ENCODE peak calls at places on chromosome 16, in seven cellular contexts. C is left lung, K is tibial artery, R is transverse colon, M is psoas muscle, L is hepatocyte, A is uterus. T is an unnamed sample. For H3K9me3, the result is how much of the 10 kb centered on the place peaks cover.

GRCh38 chr16:69176033-69176780 is 10.8 kb upstream of the SNTB2 start:
- DNase-seq in C (no peak), K (no peak), R (no peak), M (no peak), L (no peak), A (no peak), T (no peak)

GRCh38 chr16:9957002-9957401 is 225.2 kb downstream of the GRIN2A start:
- DNase-seq in C (no peak), K (no peak), R (no peak), M (no peak), L (no peak), A (no peak), T (no peak)

GRCh38 chr16:57578521-57579360 is 36.3 kb downstream of the ADGRG5 start:
- DNase-seq in C (no peak), K (no peak), R (no peak), M (no peak), L (no peak), A (no peak), T (no peak)

GRCh38 chr16:13307255-13307654 is 405.9 kb downstream of the SHISA9 start:
- DNase-seq in C (no peak), K (no peak), R (no peak), M (no peak), L (no peak), A (no peak), T (no peak)

GRCh38 chr16:83689385-83689831 is 118.4 kb upstream of the HSBP1 start:
- DNase-seq in C (no peak), K (peak), R (no peak), M (no peak), L (peak), A (peak), T (peak)

GRCh38 chr16:54062361-54063346 is 223.9 kb downstream of the IRX3 start:
- DNase-seq in C (no peak), K (no peak), R (no peak), M (no peak), L (no peak), A (no peak), T (peak)

GRCh38 chr16:48597563-48598392 is 12.2 kb downstream of the N4BP1 start:
- DNase-seq in C (no peak), K (no peak), R (no peak), M (no peak), L (no peak), A (no peak), T (no peak)

GRCh38 chr16:84839956-84840355 is 20.2 kb downstream of the CRISPLD2 start:
- DNase-seq in C (no peak), K (no peak), R (no peak), M (peak), L (no peak), A (no peak), T (no peak)

GRCh38 chr16:8808613-8809353 is 11.1 kb downstream of the PMM2 start:
- DNase-seq in C (no peak), K (no peak), R (no peak), M (peak), L (no peak), A (no peak), T (no peak)

GRCh38 chr16:79211581-79211980 is 389.0 kb downstream of the MAF start:
- DNase-seq in C (no peak), K (no peak), R (no peak), M (peak), L (no peak), A (no peak), T (no peak)

GRCh38 chr16:20904507-20905079 is 4.0 kb downstream of the LYRM1 start:
- DNase-seq in C (no peak), K (no peak), R (no peak), M (no peak), L (no peak), A (no peak), T (no peak)

GRCh38 chr16:1487395-1488053 is 1.2 kb downstream of the PTX4 start:
- DNase-seq in C (no peak), K (no peak), R (no peak), M (no peak), L (no peak), A (no peak), T (no peak)

GRCh38 chr16:70576431-70577255 is 53.0 kb downstream of the SF3B3 start:
- DNase-seq in C (no peak), K (peak), R (peak), M (no peak), L (peak), A (no peak), T (no peak)

GRCh38 chr16:85028638-85029412 is 1.2 kb downstream of the KIAA0513 start:
- DNase-seq in C (peak), K (peak), R (peak), M (peak), L (peak), A (peak), T (no peak)

GRCh38 chr16:72203401-72203800 is 31.4 kb upstream of the PMFBP1 start:
- DNase-seq in C (peak), K (peak), R (peak), M (no peak), L (no peak), A (no peak), T (peak)

GRCh38 chr16:24635900-24636610 is 93.4 kb upstream of the TNRC6A start:
- DNase-seq in C (peak), K (peak), R (peak), M (peak), L (peak), A (peak), T (peak)

GRCh38 chr16:57594531-57595031 is 33.8 kb upstream of the ADGRG1 start:
- DNase-seq in C (peak), K (no peak), R (no peak), M (no peak), L (no peak), A (no peak), T (no peak)

GRCh38 chr16:68079616-68080344 is 5.4 kb upstream of the NFATC3 start:
- DNase-seq in C (peak), K (peak), R (peak), M (peak), L (peak), A (peak), T (peak)

GRCh38 chr16:55842369-55843104 is 9.6 kb upstream of the CES1 start:
- DNase-seq in C (no peak), K (no peak), R (no peak), M (no peak), L (peak), A (no peak), T (no peak)

GRCh38 chr16:27576729-27577128 is 26.8 kb downstream of the KATNIP start:
- DNase-seq in C (no peak), K (no peak), R (no peak), M (no peak), L (no peak), A (no peak), T (no peak)

GRCh38 chr16:24253192-24253591 is 2.9 kb upstream of the CACNG3 start:
- DNase-seq in C (no peak), K (no peak), R (peak), M (no peak), L (peak), A (no peak), T (peak)

GRCh38 chr16:1762879-1763520 is 8.3 kb downstream of the NME3 start:
- DNase-seq in C (no peak), K (no peak), R (no peak), M (peak), L (no peak), A (no peak), T (no peak)

GRCh38 chr16:57694191-57694555 is 433 bp upstream of the DRC7 start:
- DNase-seq in C (no peak), K (no peak), R (no peak), M (no peak), L (peak), A (no peak), T (no peak)

GRCh38 chr16:3295209-3295608 is 10.0 kb downstream of the TIGD7 start:
- DNase-seq in C (no peak), K (no peak), R (no peak), M (no peak), L (no peak), A (no peak), T (no peak)
- H3K4me3 ChIP-seq in C (no peak), K (no peak), R (no peak), M (no peak), L (no peak), A (no peak), T (no peak)

GRCh38 chr16:61050547-61050946 is 985.7 kb downstream of the CDH8 start:
- DNase-seq in C (no peak), K (no peak), R (no peak), M (no peak), L (no peak), A (no peak), T (no peak)

GRCh38 chr16:61042736-61043135 is 993.5 kb downstream of the CDH8 start:
- DNase-seq in C (no peak), K (no peak), R (no peak), M (no peak), L (peak), A (no peak), T (no peak)

DNA sequence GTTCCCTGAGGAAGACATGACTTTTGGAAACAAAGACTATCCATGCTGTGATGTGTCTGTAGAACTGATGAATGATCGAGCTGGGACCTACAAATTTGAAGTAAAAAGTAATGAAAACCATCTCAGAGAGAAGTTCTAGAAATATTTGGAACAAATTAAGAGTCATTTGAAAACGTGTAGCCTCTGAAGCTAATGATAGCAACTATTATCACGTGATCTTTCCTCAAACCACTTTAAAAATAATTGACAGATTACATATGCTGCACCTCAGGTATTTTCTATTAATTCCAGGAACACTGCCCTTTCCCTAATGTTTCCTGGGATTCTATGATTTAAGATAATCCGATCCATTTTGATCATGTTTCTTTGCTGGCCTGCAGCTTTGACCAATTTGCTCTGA is 990.3 kb downstream of the CDH8 start:
- DNase-seq in C (no peak), K (no peak), R (no peak), M (no peak), L (no peak), A (no peak), T (no peak)
- H3K9me3 ChIP-seq in C (under half), K (under half), R (under half), M (under half), L (under half), A (under half), T (under half)

GRCh38 chr16:15553313-15554088 is 89.5 kb downstream of the MARF1 start:
- DNase-seq in C (no peak), K (no peak), R (no peak), M (no peak), L (no peak), A (no peak), T (no peak)
- H3K27ac ChIP-seq in C (no peak), K (no peak), R (no peak), M (no peak), L (no peak), A (no peak), T (no peak)

DNA sequence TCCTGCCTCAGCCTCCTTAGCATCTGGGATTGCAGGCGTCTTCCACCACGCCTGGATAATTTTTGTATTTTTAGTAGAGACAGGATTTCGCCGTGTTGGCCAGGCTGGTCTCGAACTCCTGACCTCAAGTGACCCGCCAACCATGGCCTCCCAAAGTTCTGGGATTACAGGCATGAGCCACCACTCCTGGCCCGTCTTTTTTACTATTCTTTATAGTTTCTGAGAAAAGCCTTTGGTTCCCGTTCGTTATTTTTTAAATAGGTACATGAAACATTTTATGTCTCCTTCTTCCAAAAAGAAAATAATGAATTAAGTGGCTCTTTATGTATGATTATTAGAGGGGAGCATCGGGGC is 570 bp upstream of the BCO1 start:
- DNase-seq in C (no peak), K (no peak), R (no peak), M (no peak), L (no peak), A (no peak), T (no peak)
- H3K4me3 ChIP-seq in C (no peak), K (no peak), R (no peak), M (no peak), L (no peak), A (peak), T (no peak)

GRCh38 chr16:35570946-35571345 is 2111.5 kb downstream of the TP53TG3F start:
- DNase-seq in C (no peak), K (no peak), R (no peak), M (no peak), L (no peak), A (no peak), T (no peak)

GRCh38 chr16:35565626-35566025 is 2106.2 kb downstream of the TP53TG3F start:
- DNase-seq in C (no peak), K (no peak), R (no peak), M (no peak), L (no peak), A (no peak), T (no peak)

GRCh38 chr16:35572186-35572585 is 2112.8 kb downstream of the TP53TG3F start:
- DNase-seq in C (no peak), K (no peak), R (no peak), M (no peak), L (no peak), A (no peak), T (no peak)

GRCh38 chr16:35573407-35573806 is 2114.0 kb downstream of the TP53TG3F start:
- DNase-seq in C (no peak), K (no peak), R (no peak), M (no peak), L (no peak), A (no peak), T (no peak)

DNA sequence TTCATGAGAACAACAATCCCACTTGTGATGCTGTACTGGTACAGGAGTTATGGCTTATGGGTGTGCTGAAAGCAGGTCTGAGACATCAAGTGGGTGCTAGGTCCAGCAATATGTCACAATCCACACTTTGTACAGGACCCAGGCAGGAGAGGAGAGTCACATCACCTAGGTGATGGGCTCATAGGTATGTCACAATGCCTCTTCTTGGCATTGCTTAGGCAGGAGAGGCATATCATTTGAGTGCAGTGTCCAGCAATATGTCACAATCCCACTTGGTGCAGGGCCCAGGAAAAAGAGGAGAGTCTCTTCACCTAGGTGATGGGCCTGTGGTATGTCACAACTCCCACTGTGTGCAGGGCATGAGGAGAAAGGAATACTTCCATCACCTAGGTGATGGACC is 2110.0 kb downstream of the TP53TG3F start:
- DNase-seq in C (no peak), K (no peak), R (no peak), M (no peak), L (no peak), A (no peak), T (no peak)
- H3K9me3 ChIP-seq in C (under half), K (under half), R (under half), M (under half), L (under half), A (under half), T (under half)

GRCh38 chr16:30365200-30365599 is 5.1 kb downstream of the TBC1D10B start:
- DNase-seq in C (no peak), K (no peak), R (no peak), M (no peak), L (no peak), A (no peak), T (no peak)

GRCh38 chr16:30368122-30368791 is 2.0 kb downstream of the TBC1D10B start:
- DNase-seq in C (peak), K (peak), R (no peak), M (no peak), L (peak), A (no peak), T (no peak)

GRCh38 chr16:30368792-30369090 is 1.6 kb downstream of the TBC1D10B start:
- DNase-seq in C (no peak), K (no peak), R (no peak), M (no peak), L (no peak), A (no peak), T (no peak)

GRCh38 chr16:30367349-30368009 is 2.8 kb downstream of the TBC1D10B start:
- DNase-seq in C (no peak), K (no peak), R (no peak), M (no peak), L (peak), A (no peak), T (no peak)

GRCh38 chr16:30366511-30366910 is 3.8 kb downstream of the TBC1D10B start:
- DNase-seq in C (no peak), K (no peak), R (no peak), M (no peak), L (no peak), A (no peak), T (no peak)
- H3K27ac ChIP-seq in C (no peak), K (no peak), R (no peak), M (no peak), L (no peak), A (no peak), T (peak)

DNA sequence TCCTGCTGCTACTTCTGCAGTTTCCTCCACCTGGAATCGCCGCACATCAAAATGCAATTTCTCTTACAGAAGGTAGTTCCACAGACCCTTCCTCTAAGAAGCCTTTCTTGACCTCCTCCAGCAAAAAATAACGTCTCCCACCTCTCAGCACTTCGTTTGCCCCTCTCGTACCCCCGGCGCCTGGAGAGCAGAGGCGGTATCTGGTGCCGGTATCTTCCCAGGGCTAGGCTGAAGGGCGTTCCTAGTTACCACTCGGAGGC is 482 bp downstream of the DCTPP1 start:
- DNase-seq in C (no peak), K (no peak), R (no peak), M (no peak), L (no peak), A (no peak), T (no peak)
- H3K4me3 ChIP-seq in C (peak), K (peak), R (peak), M (peak), L (peak), A (peak), T (peak)

DNA sequence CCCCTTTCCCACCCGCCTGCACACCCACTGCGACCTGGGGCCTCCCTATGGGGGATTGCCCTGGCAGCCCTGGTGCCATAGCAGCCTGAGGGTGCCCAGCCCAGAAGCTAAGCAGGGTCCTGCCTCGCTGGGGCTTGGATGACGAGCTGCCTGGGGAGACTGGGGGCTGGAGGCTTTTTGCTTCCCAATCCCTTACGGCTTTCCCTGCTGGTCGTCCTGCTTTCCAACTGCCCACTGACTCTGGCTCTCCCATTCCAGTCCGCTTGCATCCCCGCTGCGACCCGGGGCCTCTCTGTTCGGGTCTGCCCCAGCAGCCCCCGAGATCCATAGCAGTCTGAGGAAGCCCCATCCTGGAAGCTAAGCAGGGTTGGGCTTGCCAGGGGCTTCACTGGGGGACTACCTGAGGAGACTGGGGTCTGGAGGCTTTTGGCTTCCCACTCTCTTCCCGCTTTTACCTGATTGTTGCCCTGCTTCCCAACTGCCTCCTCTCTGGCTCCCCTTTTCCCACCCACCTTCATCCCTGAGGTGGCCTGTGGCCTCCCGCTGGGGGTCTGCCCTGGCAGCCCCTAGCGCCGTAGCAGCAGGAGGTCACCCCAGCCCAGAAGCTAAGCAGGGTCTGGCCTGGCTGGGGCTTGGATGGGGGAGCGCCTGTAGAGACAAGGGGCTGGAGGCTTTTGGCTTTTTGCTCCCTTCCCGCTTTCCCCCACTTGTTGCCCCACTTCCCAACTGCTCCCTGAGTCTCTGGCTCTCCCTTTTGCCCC is 2292.8 kb downstream of the TP53TG3F start:
- DNase-seq in C (no peak), K (no peak), R (no peak), M (no peak), L (no peak), A (no peak), T (no peak)
- H3K9me3 ChIP-seq in C (half or more), K (under half), R (under half), M (under half), L (under half), A (under half), T (under half)

GRCh38 chr16:29826342-29826695 is 6.1 kb downstream of the MVP start:
- DNase-seq in C (no peak), K (no peak), R (no peak), M (no peak), L (no peak), A (no peak), T (no peak)

GRCh38 chr16:29824589-29825144 is 4.4 kb downstream of the MVP start:
- DNase-seq in C (no peak), K (no peak), R (no peak), M (no peak), L (no peak), A (no peak), T (no peak)

GRCh38 chr16:29821663-29822115 is 1.4 kb downstream of the MVP start:
- DNase-seq in C (no peak), K (no peak), R (peak), M (no peak), L (peak), A (peak), T (no peak)

GRCh38 chr16:29820730-29821662 is 734 bp downstream of the MVP start:
- DNase-seq in C (peak), K (peak), R (peak), M (peak), L (no peak), A (peak), T (no peak)

GRCh38 chr16:29825145-29826044 is 5.1 kb downstream of the MVP start:
- DNase-seq in C (no peak), K (no peak), R (peak), M (peak), L (no peak), A (peak), T (peak)
- H3K27ac ChIP-seq in C (peak), K (peak), R (peak), M (peak), L (peak), A (peak), T (peak)